ENCODE peak calls at places on chromosome 17, in four cellular contexts. One of them, this sample, is unnamed.

GRCh38 chr17:51857052-51857593 is 301.4 kb downstream of the CA10 start:
- DNase-seq in activated CD4-positive, alpha-beta T cell treated with anti-CD3 and anti-CD28 coated beads, Interleukin-2, amount 10 ng/mL, durations not matched to agents 7 days and 5 days: no peak
- DNase-seq in fibroblast of gingiva: no peak
- DNase-seq in GM23338: peak
- DNase-seq in this sample: no peak

GRCh38 chr17:76515291-76515949 is 14.2 kb upstream of the RHBDF2 start:
- DNase-seq in activated CD4-positive, alpha-beta T cell treated with anti-CD3 and anti-CD28 coated beads, Interleukin-2, amount 10 ng/mL, durations not matched to agents 7 days and 5 days: peak
- DNase-seq in fibroblast of gingiva: peak
- DNase-seq in GM23338: no peak
- DNase-seq in this sample: peak

GRCh38 chr17:59371426-59372099 is 40.1 kb downstream of the YPEL2 start:
- DNase-seq in activated CD4-positive, alpha-beta T cell treated with anti-CD3 and anti-CD28 coated beads, Interleukin-2, amount 10 ng/mL, durations not matched to agents 7 days and 5 days: no peak
- DNase-seq in fibroblast of gingiva: peak
- DNase-seq in GM23338: no peak
- DNase-seq in this sample: no peak

GRCh38 chr17:19418312-19418992 is 7.4 kb downstream of the RNF112 start:
- DNase-seq in activated CD4-positive, alpha-beta T cell treated with anti-CD3 and anti-CD28 coated beads, Interleukin-2, amount 10 ng/mL, durations not matched to agents 7 days and 5 days: peak
- DNase-seq in fibroblast of gingiva: no peak
- DNase-seq in GM23338: no peak
- DNase-seq in this sample: peak

GRCh38 chr17:70332356-70332755 is 163.0 kb downstream of the KCNJ2 start:
- DNase-seq in activated CD4-positive, alpha-beta T cell treated with anti-CD3 and anti-CD28 coated beads, Interleukin-2, amount 10 ng/mL, durations not matched to agents 7 days and 5 days: no peak
- DNase-seq in fibroblast of gingiva: no peak
- DNase-seq in GM23338: no peak
- DNase-seq in this sample: no peak

GRCh38 chr17:70869402-70870085 is 700.2 kb downstream of the KCNJ2 start:
- DNase-seq in activated CD4-positive, alpha-beta T cell treated with anti-CD3 and anti-CD28 coated beads, Interleukin-2, amount 10 ng/mL, durations not matched to agents 7 days and 5 days: no peak
- DNase-seq in fibroblast of gingiva: peak
- DNase-seq in GM23338: peak
- DNase-seq in this sample: no peak

GRCh38 chr17:78759969-78760352 is 22.1 kb downstream of the CYTH1 start:
- DNase-seq in activated CD4-positive, alpha-beta T cell treated with anti-CD3 and anti-CD28 coated beads, Interleukin-2, amount 10 ng/mL, durations not matched to agents 7 days and 5 days: no peak
- DNase-seq in fibroblast of gingiva: no peak
- DNase-seq in GM23338: no peak
- DNase-seq in this sample: no peak

GRCh38 chr17:1779571-1780074 is 17.8 kb downstream of the SERPINF1 start:
- DNase-seq in activated CD4-positive, alpha-beta T cell treated with anti-CD3 and anti-CD28 coated beads, Interleukin-2, amount 10 ng/mL, durations not matched to agents 7 days and 5 days: no peak
- DNase-seq in fibroblast of gingiva: peak
- DNase-seq in GM23338: no peak
- DNase-seq in this sample: no peak

GRCh38 chr17:64186171-64187092 is 56.5 kb upstream of the ERN1 start:
- DNase-seq in activated CD4-positive, alpha-beta T cell treated with anti-CD3 and anti-CD28 coated beads, Interleukin-2, amount 10 ng/mL, durations not matched to agents 7 days and 5 days: no peak
- DNase-seq in fibroblast of gingiva: no peak
- DNase-seq in GM23338: no peak
- DNase-seq in this sample: no peak

GRCh38 chr17:36856921-36857381 is 80.3 kb upstream of the LHX1 start:
- DNase-seq in activated CD4-positive, alpha-beta T cell treated with anti-CD3 and anti-CD28 coated beads, Interleukin-2, amount 10 ng/mL, durations not matched to agents 7 days and 5 days: no peak
- DNase-seq in fibroblast of gingiva: no peak
- DNase-seq in GM23338: no peak
- DNase-seq in this sample: no peak

GRCh38 chr17:73784015-73784603 is 139.9 kb upstream of the SDK2 start:
- DNase-seq in activated CD4-positive, alpha-beta T cell treated with anti-CD3 and anti-CD28 coated beads, Interleukin-2, amount 10 ng/mL, durations not matched to agents 7 days and 5 days: no peak
- DNase-seq in fibroblast of gingiva: no peak
- DNase-seq in GM23338: no peak
- DNase-seq in this sample: no peak

GRCh38 chr17:30922235-30922993 is 669 bp downstream of the ADAP2 start:
- DNase-seq in activated CD4-positive, alpha-beta T cell treated with anti-CD3 and anti-CD28 coated beads, Interleukin-2, amount 10 ng/mL, durations not matched to agents 7 days and 5 days: peak
- DNase-seq in fibroblast of gingiva: no peak
- DNase-seq in GM23338: peak
- DNase-seq in this sample: no peak

GRCh38 chr17:28159004-28159403 is 116.5 kb downstream of the NLK start:
- DNase-seq in activated CD4-positive, alpha-beta T cell treated with anti-CD3 and anti-CD28 coated beads, Interleukin-2, amount 10 ng/mL, durations not matched to agents 7 days and 5 days: no peak
- DNase-seq in fibroblast of gingiva: no peak
- DNase-seq in GM23338: no peak
- DNase-seq in this sample: no peak

GRCh38 chr17:28968269-28968913 is 17.1 kb upstream of the PHF12 start:
- DNase-seq in activated CD4-positive, alpha-beta T cell treated with anti-CD3 and anti-CD28 coated beads, Interleukin-2, amount 10 ng/mL, durations not matched to agents 7 days and 5 days: no peak
- DNase-seq in fibroblast of gingiva: no peak
- DNase-seq in GM23338: peak
- DNase-seq in this sample: no peak

GRCh38 chr17:82234211-82235055 is 5.6 kb downstream of the SLC16A3 start:
- DNase-seq in activated CD4-positive, alpha-beta T cell treated with anti-CD3 and anti-CD28 coated beads, Interleukin-2, amount 10 ng/mL, durations not matched to agents 7 days and 5 days: no peak
- DNase-seq in fibroblast of gingiva: no peak
- DNase-seq in GM23338: no peak
- DNase-seq in this sample: no peak

GRCh38 chr17:58335779-58336455 is 7.3 kb upstream of the TSPOAP1 start:
- DNase-seq in activated CD4-positive, alpha-beta T cell treated with anti-CD3 and anti-CD28 coated beads, Interleukin-2, amount 10 ng/mL, durations not matched to agents 7 days and 5 days: peak
- DNase-seq in fibroblast of gingiva: no peak
- DNase-seq in GM23338: no peak
- DNase-seq in this sample: peak

GRCh38 chr17:74919440-74920305 is 3.4 kb downstream of the USH1G start:
- DNase-seq in activated CD4-positive, alpha-beta T cell treated with anti-CD3 and anti-CD28 coated beads, Interleukin-2, amount 10 ng/mL, durations not matched to agents 7 days and 5 days: no peak
- DNase-seq in fibroblast of gingiva: no peak
- DNase-seq in GM23338: peak
- DNase-seq in this sample: no peak

GRCh38 chr17:9658593-9659211 is 13.4 kb downstream of the USP43 start:
- DNase-seq in activated CD4-positive, alpha-beta T cell treated with anti-CD3 and anti-CD28 coated beads, Interleukin-2, amount 10 ng/mL, durations not matched to agents 7 days and 5 days: no peak
- DNase-seq in fibroblast of gingiva: peak
- DNase-seq in GM23338: no peak
- DNase-seq in this sample: no peak

GRCh38 chr17:17358866-17359265 is 55.7 kb downstream of the NT5M start:
- DNase-seq in activated CD4-positive, alpha-beta T cell treated with anti-CD3 and anti-CD28 coated beads, Interleukin-2, amount 10 ng/mL, durations not matched to agents 7 days and 5 days: no peak
- DNase-seq in fibroblast of gingiva: no peak
- DNase-seq in GM23338: no peak
- DNase-seq in this sample: no peak

GRCh38 chr17:14298221-14298994 is 2.5 kb upstream of the HS3ST3B1 start:
- DNase-seq in activated CD4-positive, alpha-beta T cell treated with anti-CD3 and anti-CD28 coated beads, Interleukin-2, amount 10 ng/mL, durations not matched to agents 7 days and 5 days: no peak
- DNase-seq in fibroblast of gingiva: no peak
- DNase-seq in GM23338: no peak
- DNase-seq in this sample: no peak

GRCh38 chr17:17080181-17080631 is 37.9 kb downstream of the MPRIP start:
- DNase-seq in activated CD4-positive, alpha-beta T cell treated with anti-CD3 and anti-CD28 coated beads, Interleukin-2, amount 10 ng/mL, durations not matched to agents 7 days and 5 days: no peak
- DNase-seq in fibroblast of gingiva: no peak
- DNase-seq in GM23338: no peak
- DNase-seq in this sample: no peak

GRCh38 chr17:31431098-31431794 is 39.8 kb downstream of the RAB11FIP4 start:
- DNase-seq in activated CD4-positive, alpha-beta T cell treated with anti-CD3 and anti-CD28 coated beads, Interleukin-2, amount 10 ng/mL, durations not matched to agents 7 days and 5 days: no peak
- DNase-seq in fibroblast of gingiva: no peak
- DNase-seq in GM23338: no peak
- DNase-seq in this sample: no peak

GRCh38 chr17:82338858-82339633 is 5.5 kb upstream of the SECTM1 start:
- DNase-seq in activated CD4-positive, alpha-beta T cell treated with anti-CD3 and anti-CD28 coated beads, Interleukin-2, amount 10 ng/mL, durations not matched to agents 7 days and 5 days: no peak
- DNase-seq in fibroblast of gingiva: peak
- DNase-seq in GM23338: peak
- DNase-seq in this sample: no peak

GRCh38 chr17:56835259-56835575 is 1.3 kb downstream of the DGKE start:
- DNase-seq in activated CD4-positive, alpha-beta T cell treated with anti-CD3 and anti-CD28 coated beads, Interleukin-2, amount 10 ng/mL, durations not matched to agents 7 days and 5 days: no peak
- DNase-seq in fibroblast of gingiva: no peak
- DNase-seq in GM23338: no peak
- DNase-seq in this sample: no peak

GRCh38 chr17:31499771-31500554 is 108.5 kb downstream of the RAB11FIP4 start:
- DNase-seq in activated CD4-positive, alpha-beta T cell treated with anti-CD3 and anti-CD28 coated beads, Interleukin-2, amount 10 ng/mL, durations not matched to agents 7 days and 5 days: no peak
- DNase-seq in fibroblast of gingiva: peak
- DNase-seq in GM23338: peak
- DNase-seq in this sample: no peak

GRCh38 chr17:37523715-37524219 is 34.1 kb downstream of the DUSP14 start:
- DNase-seq in activated CD4-positive, alpha-beta T cell treated with anti-CD3 and anti-CD28 coated beads, Interleukin-2, amount 10 ng/mL, durations not matched to agents 7 days and 5 days: no peak
- DNase-seq in fibroblast of gingiva: no peak
- DNase-seq in GM23338: no peak
- DNase-seq in this sample: no peak

GRCh38 chr17:72119963-72120877 is 600 bp upstream of the SOX9 start:
- DNase-seq in activated CD4-positive, alpha-beta T cell treated with anti-CD3 and anti-CD28 coated beads, Interleukin-2, amount 10 ng/mL, durations not matched to agents 7 days and 5 days: no peak
- DNase-seq in fibroblast of gingiva: peak
- DNase-seq in GM23338: peak
- DNase-seq in this sample: no peak

GRCh38 chr17:29341726-29342125 is 47.8 kb upstream of the NUFIP2 start:
- DNase-seq in activated CD4-positive, alpha-beta T cell treated with anti-CD3 and anti-CD28 coated beads, Interleukin-2, amount 10 ng/mL, durations not matched to agents 7 days and 5 days: no peak
- DNase-seq in fibroblast of gingiva: peak
- DNase-seq in GM23338: no peak
- DNase-seq in this sample: peak

GRCh38 chr17:35460354-35460851 is 11.8 kb upstream of the SLFN13 start:
- DNase-seq in activated CD4-positive, alpha-beta T cell treated with anti-CD3 and anti-CD28 coated beads, Interleukin-2, amount 10 ng/mL, durations not matched to agents 7 days and 5 days: peak
- DNase-seq in fibroblast of gingiva: no peak
- DNase-seq in GM23338: peak
- DNase-seq in this sample: no peak

GRCh38 chr17:71200597-71200996 is 920.2 kb upstream of the SOX9 start:
- DNase-seq in activated CD4-positive, alpha-beta T cell treated with anti-CD3 and anti-CD28 coated beads, Interleukin-2, amount 10 ng/mL, durations not matched to agents 7 days and 5 days: no peak
- DNase-seq in fibroblast of gingiva: no peak
- DNase-seq in GM23338: no peak
- DNase-seq in this sample: no peak

GRCh38 chr17:15910791-15911190 is 34.1 kb upstream of the ADORA2B start:
- DNase-seq in activated CD4-positive, alpha-beta T cell treated with anti-CD3 and anti-CD28 coated beads, Interleukin-2, amount 10 ng/mL, durations not matched to agents 7 days and 5 days: no peak
- DNase-seq in fibroblast of gingiva: no peak
- DNase-seq in GM23338: no peak
- DNase-seq in this sample: no peak

GRCh38 chr17:80189611-80190010 is 19.8 kb downstream of the CARD14 start:
- DNase-seq in activated CD4-positive, alpha-beta T cell treated with anti-CD3 and anti-CD28 coated beads, Interleukin-2, amount 10 ng/mL, durations not matched to agents 7 days and 5 days: no peak
- DNase-seq in fibroblast of gingiva: no peak
- DNase-seq in GM23338: no peak
- DNase-seq in this sample: no peak

GRCh38 chr17:45410144-45411091 is 22.3 kb downstream of the ARHGAP27 start:
- DNase-seq in activated CD4-positive, alpha-beta T cell treated with anti-CD3 and anti-CD28 coated beads, Interleukin-2, amount 10 ng/mL, durations not matched to agents 7 days and 5 days: peak
- DNase-seq in fibroblast of gingiva: no peak
- DNase-seq in GM23338: no peak
- DNase-seq in this sample: no peak

GRCh38 chr17:64418506-64419339 is 28.1 kb upstream of the PECAM1 start:
- DNase-seq in activated CD4-positive, alpha-beta T cell treated with anti-CD3 and anti-CD28 coated beads, Interleukin-2, amount 10 ng/mL, durations not matched to agents 7 days and 5 days: peak
- DNase-seq in fibroblast of gingiva: peak
- DNase-seq in GM23338: peak
- DNase-seq in this sample: no peak

GRCh38 chr17:1047177-1047885 is 50.4 kb downstream of the TIMM22 start:
- DNase-seq in activated CD4-positive, alpha-beta T cell treated with anti-CD3 and anti-CD28 coated beads, Interleukin-2, amount 10 ng/mL, durations not matched to agents 7 days and 5 days: no peak
- DNase-seq in fibroblast of gingiva: no peak
- DNase-seq in GM23338: no peak
- DNase-seq in this sample: no peak

GRCh38 chr17:61284746-61285145 is 114.9 kb upstream of the TBX2 start:
- DNase-seq in activated CD4-positive, alpha-beta T cell treated with anti-CD3 and anti-CD28 coated beads, Interleukin-2, amount 10 ng/mL, durations not matched to agents 7 days and 5 days: no peak
- DNase-seq in fibroblast of gingiva: no peak
- DNase-seq in GM23338: no peak
- DNase-seq in this sample: no peak

This sample was measured in SIG-M5.